ENCODE peak calls at places on chromosomes 6 and 20, in eight cellular contexts. One of them, this sample, is unnamed.
A peak's percentile ranks its signal among the peaks of the same experiment; 100 is the strongest.

GRCh38 chr6:170316071-170316470 is 9.5 kb downstream of the FAM120B start:
- DNase-seq in left lung: no peak
- DNase-seq in H1: no peak
- DNase-seq in adrenal gland: no peak
- DNase-seq in IMR-90: peak; percentile 38
- DNase-seq in neuronal stem cell: no peak
- DNase-seq in foreskin fibroblast: no peak
- DNase-seq in GM12865: no peak
- DNase-seq in this sample: no peak

GRCh38 chr20:1150218-1150617 is 31.8 kb downstream of the PSMF1 start:
- DNase-seq in left lung: no peak
- DNase-seq in H1: no peak
- DNase-seq in adrenal gland: no peak
- DNase-seq in IMR-90: peak; percentile 31
- DNase-seq in neuronal stem cell: no peak
- DNase-seq in foreskin fibroblast: no peak
- DNase-seq in GM12865: no peak
- DNase-seq in this sample: no peak

GRCh38 chr6:108438918-108439317 is 121.8 kb upstream of the FOXO3 start:
- DNase-seq in left lung: no peak
- DNase-seq in H1: no peak
- DNase-seq in adrenal gland: no peak
- DNase-seq in IMR-90: no peak
- DNase-seq in neuronal stem cell: no peak
- DNase-seq in foreskin fibroblast: peak; percentile 23
- DNase-seq in GM12865: no peak
- DNase-seq in this sample: no peak

GRCh38 chr6:125077453-125077852 is 76.1 kb upstream of the TPD52L1 start:
- DNase-seq in left lung: no peak
- DNase-seq in H1: no peak
- DNase-seq in adrenal gland: no peak
- DNase-seq in IMR-90: no peak
- DNase-seq in neuronal stem cell: no peak
- DNase-seq in foreskin fibroblast: no peak
- DNase-seq in GM12865: no peak
- DNase-seq in this sample: peak; percentile 44

GRCh38 chr20:32091888-32092346 is 17.6 kb upstream of the TM9SF4 start:
- DNase-seq in left lung: peak; percentile 77
- DNase-seq in H1: peak; percentile 93
- DNase-seq in adrenal gland: peak; percentile 91
- DNase-seq in IMR-90: peak; percentile 72
- DNase-seq in neuronal stem cell: peak; percentile 77
- DNase-seq in foreskin fibroblast: peak; percentile 60
- DNase-seq in GM12865: peak; percentile 83
- DNase-seq in this sample: peak; percentile 40

GRCh38 chr6:22877946-22878705 is 308.8 kb downstream of the HDGFL1 start:
- DNase-seq in left lung: no peak
- DNase-seq in H1: no peak
- DNase-seq in adrenal gland: no peak
- DNase-seq in IMR-90: peak; percentile 89
- DNase-seq in neuronal stem cell: no peak
- DNase-seq in foreskin fibroblast: peak; percentile 26
- DNase-seq in GM12865: no peak
- DNase-seq in this sample: peak; percentile 90

GRCh38 chr6:24879351-24879750 is 56.4 kb downstream of the RIPOR2 start:
- DNase-seq in left lung: no peak
- DNase-seq in H1: no peak
- DNase-seq in adrenal gland: no peak
- DNase-seq in IMR-90: no peak
- DNase-seq in neuronal stem cell: no peak
- DNase-seq in foreskin fibroblast: no peak
- DNase-seq in GM12865: no peak
- DNase-seq in this sample: no peak

GRCh38 chr6:43171284-43172126 is 436 bp downstream of the SRF start:
- DNase-seq in left lung: no peak
- DNase-seq in H1: peak; percentile 64
- DNase-seq in adrenal gland: no peak
- DNase-seq in IMR-90: no peak
- DNase-seq in neuronal stem cell: no peak
- DNase-seq in foreskin fibroblast: no peak
- DNase-seq in GM12865: no peak
- DNase-seq in this sample: no peak

GRCh38 chr6:42727084-42727601 is 4.7 kb upstream of the PRPH2 start:
- DNase-seq in left lung: peak; percentile 40
- DNase-seq in H1: peak; percentile 49
- DNase-seq in adrenal gland: peak; percentile 37
- DNase-seq in IMR-90: peak; percentile 21
- DNase-seq in neuronal stem cell: no peak
- DNase-seq in foreskin fibroblast: no peak
- DNase-seq in GM12865: peak; percentile 9
- DNase-seq in this sample: no peak

GRCh38 chr20:35077341-35077740 is 15.3 kb downstream of the TRPC4AP start:
- DNase-seq in left lung: no peak
- DNase-seq in H1: no peak
- DNase-seq in adrenal gland: no peak
- DNase-seq in IMR-90: no peak
- DNase-seq in neuronal stem cell: no peak
- DNase-seq in foreskin fibroblast: no peak
- DNase-seq in GM12865: no peak
- DNase-seq in this sample: no peak

GRCh38 chr6:135851442-135852271 is at the start of gene PDE7B:
- DNase-seq in left lung: peak; percentile 89
- DNase-seq in H1: peak; percentile 55
- DNase-seq in adrenal gland: peak; percentile 78
- DNase-seq in IMR-90: peak; percentile 99
- DNase-seq in neuronal stem cell: peak; percentile 15
- DNase-seq in foreskin fibroblast: peak; percentile 97
- DNase-seq in GM12865: peak; percentile 50
- DNase-seq in this sample: peak; percentile 97

GRCh38 chr6:43887906-43888683 is 118.1 kb downstream of the VEGFA start:
- DNase-seq in left lung: no peak
- DNase-seq in H1: no peak
- DNase-seq in adrenal gland: no peak
- DNase-seq in IMR-90: no peak
- DNase-seq in neuronal stem cell: no peak
- DNase-seq in foreskin fibroblast: no peak
- DNase-seq in GM12865: no peak
- DNase-seq in this sample: no peak

GRCh38 chr20:6668546-6668945 is 98.9 kb upstream of the BMP2 start:
- DNase-seq in left lung: no peak
- DNase-seq in H1: no peak
- DNase-seq in adrenal gland: no peak
- DNase-seq in IMR-90: no peak
- DNase-seq in neuronal stem cell: no peak
- DNase-seq in foreskin fibroblast: no peak
- DNase-seq in GM12865: no peak
- DNase-seq in this sample: no peak

GRCh38 chr6:20916081-20916480 is 381.8 kb downstream of the CDKAL1 start:
- DNase-seq in left lung: no peak
- DNase-seq in H1: no peak
- DNase-seq in adrenal gland: no peak
- DNase-seq in IMR-90: peak; percentile 48
- DNase-seq in neuronal stem cell: no peak
- DNase-seq in foreskin fibroblast: peak; percentile 66
- DNase-seq in GM12865: no peak
- DNase-seq in this sample: no peak

GRCh38 chr6:167579786-167580370 is 246.8 kb upstream of the AFDN start:
- DNase-seq in left lung: no peak
- DNase-seq in H1: no peak
- DNase-seq in adrenal gland: no peak
- DNase-seq in IMR-90: no peak
- DNase-seq in neuronal stem cell: no peak
- DNase-seq in foreskin fibroblast: no peak
- DNase-seq in GM12865: no peak
- DNase-seq in this sample: no peak

GRCh38 chr6:160795716-160796115 is 93.7 kb downstream of the PLG start:
- DNase-seq in left lung: no peak
- DNase-seq in H1: no peak
- DNase-seq in adrenal gland: no peak
- DNase-seq in IMR-90: no peak
- DNase-seq in neuronal stem cell: no peak
- DNase-seq in foreskin fibroblast: no peak
- DNase-seq in GM12865: no peak
- DNase-seq in this sample: no peak

GRCh38 chr6:35216412-35216732 is 2.6 kb downstream of the SCUBE3 start:
- DNase-seq in left lung: no peak
- DNase-seq in H1: no peak
- DNase-seq in adrenal gland: no peak
- DNase-seq in IMR-90: no peak
- DNase-seq in neuronal stem cell: no peak
- DNase-seq in foreskin fibroblast: no peak
- DNase-seq in GM12865: no peak
- DNase-seq in this sample: no peak

GRCh38 chr6:125953502-125953875 is 3.1 kb upstream of the HINT3 start:
- DNase-seq in left lung: no peak
- DNase-seq in H1: peak; percentile 69
- DNase-seq in adrenal gland: no peak
- DNase-seq in IMR-90: no peak
- DNase-seq in neuronal stem cell: no peak
- DNase-seq in foreskin fibroblast: no peak
- DNase-seq in GM12865: peak; percentile 45
- DNase-seq in this sample: no peak

GRCh38 chr6:123393333-123393732 is 243.4 kb downstream of the TRDN start:
- DNase-seq in left lung: no peak
- DNase-seq in H1: no peak
- DNase-seq in adrenal gland: no peak
- DNase-seq in IMR-90: no peak
- DNase-seq in neuronal stem cell: no peak
- DNase-seq in foreskin fibroblast: no peak
- DNase-seq in GM12865: peak; percentile 9
- DNase-seq in this sample: no peak

GRCh38 chr20:20435453-20435852 is 67.5 kb downstream of the INSM1 start:
- DNase-seq in left lung: no peak
- DNase-seq in H1: no peak
- DNase-seq in adrenal gland: no peak
- DNase-seq in IMR-90: no peak
- DNase-seq in neuronal stem cell: no peak
- DNase-seq in foreskin fibroblast: no peak
- DNase-seq in GM12865: no peak
- DNase-seq in this sample: no peak

GRCh38 chr6:144912474-144912873 is 627.3 kb downstream of the UTRN start:
- DNase-seq in left lung: no peak
- DNase-seq in H1: no peak
- DNase-seq in adrenal gland: no peak
- DNase-seq in IMR-90: peak; percentile 90
- DNase-seq in neuronal stem cell: no peak
- DNase-seq in foreskin fibroblast: peak; percentile 74
- DNase-seq in GM12865: no peak
- DNase-seq in this sample: peak; percentile 72

GRCh38 chr20:29873946-29874345 is 1383.5 kb upstream of the DEFB115 start:
- DNase-seq in left lung: peak; percentile 72
- DNase-seq in H1: peak; percentile 49
- DNase-seq in adrenal gland: peak; percentile 45
- DNase-seq in IMR-90: peak; percentile 22
- DNase-seq in neuronal stem cell: peak; percentile 58
- DNase-seq in foreskin fibroblast: peak; percentile 29
- DNase-seq in GM12865: peak; percentile 76
- DNase-seq in this sample: no peak

GRCh38 chr20:32509639-32510066 is 75.5 kb downstream of the NOL4L start:
- DNase-seq in left lung: peak; percentile 26
- DNase-seq in H1: no peak
- DNase-seq in adrenal gland: no peak
- DNase-seq in IMR-90: peak; percentile 54
- DNase-seq in neuronal stem cell: no peak
- DNase-seq in foreskin fibroblast: no peak
- DNase-seq in GM12865: no peak
- DNase-seq in this sample: no peak

GRCh38 chr6:27871919-27872633 is 40.1 kb downstream of the OR2B2 start:
- DNase-seq in left lung: peak; percentile 88
- DNase-seq in H1: peak; percentile 89
- DNase-seq in adrenal gland: peak; percentile 90
- DNase-seq in IMR-90: peak; percentile 97
- DNase-seq in neuronal stem cell: peak; percentile 95
- DNase-seq in foreskin fibroblast: peak; percentile 95
- DNase-seq in GM12865: peak; percentile 98
- DNase-seq in this sample: peak; percentile 97

GRCh38 chr6:14117158-14118090 is at the start of gene CD83:
- DNase-seq in left lung: peak; percentile 78
- DNase-seq in H1: peak; percentile 68
- DNase-seq in adrenal gland: peak; percentile 68
- DNase-seq in IMR-90: peak; percentile 45
- DNase-seq in neuronal stem cell: peak; percentile 37
- DNase-seq in foreskin fibroblast: peak; percentile 51
- DNase-seq in GM12865: peak; percentile 92
- DNase-seq in this sample: no peak

GRCh38 chr20:17616480-17617211 is 46.8 kb downstream of the DSTN start:
- DNase-seq in left lung: no peak
- DNase-seq in H1: no peak
- DNase-seq in adrenal gland: peak; percentile 27
- DNase-seq in IMR-90: no peak
- DNase-seq in neuronal stem cell: no peak
- DNase-seq in foreskin fibroblast: no peak
- DNase-seq in GM12865: no peak
- DNase-seq in this sample: no peak

GRCh38 chr20:51562027-51562333 is 19.5 kb upstream of the NFATC2 start:
- DNase-seq in left lung: no peak
- DNase-seq in H1: no peak
- DNase-seq in adrenal gland: no peak
- DNase-seq in IMR-90: peak; percentile 19
- DNase-seq in neuronal stem cell: no peak
- DNase-seq in foreskin fibroblast: no peak
- DNase-seq in GM12865: no peak
- DNase-seq in this sample: no peak
- H3K4me3 ChIP-seq in left lung: peak overlapping the region; percentile 37
- H3K4me3 ChIP-seq in H1: peak overlapping the region; percentile 64
- H3K4me3 ChIP-seq in adrenal gland: no peak overlapping the region
- H3K4me3 ChIP-seq in IMR-90: peak overlapping the region; percentile 54
- H3K4me3 ChIP-seq in neuronal stem cell: peak overlapping the region; percentile 55
- H3K4me3 ChIP-seq in foreskin fibroblast: peak overlapping the region; percentile 71
- H3K4me3 ChIP-seq in GM12865: no peak overlapping the region
- H3K4me3 ChIP-seq in this sample: peak overlapping the region; percentile 65

GRCh38 chr6:41638801-41639555 is 710 bp downstream of the MDFI start:
- DNase-seq in left lung: peak; percentile 67
- DNase-seq in H1: peak; percentile 81
- DNase-seq in adrenal gland: no peak
- DNase-seq in IMR-90: no peak
- DNase-seq in neuronal stem cell: peak; percentile 46
- DNase-seq in foreskin fibroblast: no peak
- DNase-seq in GM12865: no peak
- DNase-seq in this sample: peak; percentile 38
- H3K4me3 ChIP-seq in left lung: peak overlapping the region; percentile 36
- H3K4me3 ChIP-seq in H1: peak overlapping the region; percentile 89
- H3K4me3 ChIP-seq in adrenal gland: no peak overlapping the region
- H3K4me3 ChIP-seq in IMR-90: no peak overlapping the region
- H3K4me3 ChIP-seq in neuronal stem cell: peak overlapping the region; percentile 76
- H3K4me3 ChIP-seq in foreskin fibroblast: no peak overlapping the region
- H3K4me3 ChIP-seq in GM12865: no peak overlapping the region
- H3K4me3 ChIP-seq in this sample: peak overlapping the region; percentile 70

GRCh38 chr6:158198461-158198860 is 30.3 kb downstream of the GTF2H5 start:
- DNase-seq in left lung: no peak
- DNase-seq in H1: no peak
- DNase-seq in adrenal gland: no peak
- DNase-seq in IMR-90: no peak
- DNase-seq in neuronal stem cell: no peak
- DNase-seq in foreskin fibroblast: no peak
- DNase-seq in GM12865: no peak
- DNase-seq in this sample: no peak
- H3K4me3 ChIP-seq in left lung: no peak overlapping the region
- H3K4me3 ChIP-seq in H1: no peak overlapping the region
- H3K4me3 ChIP-seq in adrenal gland: no peak overlapping the region
- H3K4me3 ChIP-seq in IMR-90: no peak overlapping the region
- H3K4me3 ChIP-seq in neuronal stem cell: no peak overlapping the region
- H3K4me3 ChIP-seq in foreskin fibroblast: no peak overlapping the region
- H3K4me3 ChIP-seq in GM12865: no peak overlapping the region
- H3K4me3 ChIP-seq in this sample: no peak overlapping the region

GRCh38 chr6:138989098-138989983 is 1.3 kb upstream of the REPS1 start:
- DNase-seq in left lung: no peak
- DNase-seq in H1: no peak
- DNase-seq in adrenal gland: no peak
- DNase-seq in IMR-90: no peak
- DNase-seq in neuronal stem cell: no peak
- DNase-seq in foreskin fibroblast: no peak
- DNase-seq in GM12865: no peak
- DNase-seq in this sample: no peak
- H3K4me3 ChIP-seq in left lung: no peak overlapping the region
- H3K4me3 ChIP-seq in H1: no peak overlapping the region
- H3K4me3 ChIP-seq in adrenal gland: no peak overlapping the region
- H3K4me3 ChIP-seq in IMR-90: no peak overlapping the region
- H3K4me3 ChIP-seq in neuronal stem cell: no peak overlapping the region
- H3K4me3 ChIP-seq in foreskin fibroblast: no peak overlapping the region
- H3K4me3 ChIP-seq in GM12865: no peak overlapping the region
- H3K4me3 ChIP-seq in this sample: no peak overlapping the region